ENCODE peak calls at places on chromosomes 11 and 22, in five cellular contexts. W is fibroblast of mammary gland, O is GM23338, V is fibroblast of lung, R is adrenal gland. L is an unnamed sample.

GRCh38 chr11:80103149-80103859 is 662.5 kb upstream of the TENM4 start:
- DNase-seq in V (peak), W (peak), R (no peak), O (no peak), L (no peak)

GRCh38 chr11:15918212-15918611 is 438.1 kb downstream of the SOX6 start:
- DNase-seq in W (no peak), R (no peak), O (no peak), V (no peak), L (no peak)

GRCh38 chr11:130144129-130144528 is 15.5 kb upstream of the ST14 start:
- DNase-seq in R (no peak), O (no peak), V (no peak), W (no peak), L (no peak)

GRCh38 chr11:59187587-59187986 is 15.7 kb downstream of the DTX4 start:
- DNase-seq in W (peak), O (no peak), V (no peak), R (peak), L (peak)

GRCh38 chr22:30286813-30287625 is 2.3 kb downstream of the CASTOR1 start:
- DNase-seq in O (peak), R (peak), V (peak), W (peak), L (peak)

GRCh38 chr11:13644997-13645667 is 23.3 kb upstream of the FAR1 start:
- DNase-seq in W (no peak), V (peak), R (no peak), O (no peak), L (peak)

GRCh38 chr11:73404048-73404447 is 27.8 kb downstream of the RELT start:
- DNase-seq in R (peak), O (peak), W (peak), V (no peak), L (peak)

GRCh38 chr11:72962084-72962483 is 147.9 kb downstream of the ATG16L2 start:
- DNase-seq in W (peak), R (no peak), V (peak), O (no peak), L (no peak)

GRCh38 chr11:47215366-47215925 is 672 bp downstream of the DDB2 start:
- DNase-seq in O (no peak), R (no peak), W (no peak), V (no peak), L (no peak)

GRCh38 chr11:7300281-7300680 is 48.6 kb downstream of the SYT9 start:
- DNase-seq in R (no peak), W (no peak), V (no peak), O (no peak), L (no peak)

GRCh38 chr11:75428301-75428724 is 4.7 kb downstream of the KLHL35 start:
- DNase-seq in V (peak), R (peak), W (peak), O (peak), L (peak)

GRCh38 chr22:42937164-42937854 is 77.6 kb downstream of the PACSIN2 start:
- DNase-seq in V (peak), O (no peak), R (peak), W (peak), L (peak)

GRCh38 chr11:44589301-44589700 is 23.8 kb downstream of the CD82 start:
- DNase-seq in V (peak), R (no peak), O (no peak), W (peak), L (no peak)

GRCh38 chr11:106391771-106392412 is 314.4 kb downstream of the AASDHPPT start:
- DNase-seq in O (no peak), V (peak), R (no peak), W (peak), L (no peak)

GRCh38 chr11:65663634-65664200 is 1.0 kb upstream of the RELA start:
- DNase-seq in R (peak), V (peak), O (peak), W (peak), L (no peak)

GRCh38 chr22:24430431-24431308 is 3.3 kb downstream of the ADORA2A start:
- DNase-seq in O (no peak), R (no peak), V (no peak), W (no peak), L (no peak)

GRCh38 chr11:72079776-72080325 is 491 bp downstream of the NUMA1 start:
- DNase-seq in O (peak), V (no peak), R (no peak), W (no peak), L (peak)

GRCh38 chr11:67337257-67337656 is 16.1 kb downstream of the POLD4 start:
- DNase-seq in O (no peak), R (no peak), W (no peak), V (no peak), L (no peak)

GRCh38 chr11:116598556-116598955 is 174.2 kb downstream of the BUD13 start:
- DNase-seq in O (no peak), W (no peak), V (no peak), R (no peak), L (no peak)

GRCh38 chr11:126345759-126346585 is 9.5 kb upstream of the ST3GAL4 start:
- DNase-seq in W (peak), V (peak), O (no peak), R (peak), L (peak)

GRCh38 chr22:40244586-40244985 is 66.9 kb downstream of the TNRC6B start:
- DNase-seq in O (no peak), V (no peak), R (no peak), W (no peak), L (no peak)

GRCh38 chr11:17983569-17983968 is 29.3 kb downstream of the SERGEF start:
- DNase-seq in R (no peak), W (no peak), O (no peak), V (no peak), L (no peak)

GRCh38 chr11:68933605-68934320 is 30.1 kb downstream of the IGHMBP2 start:
- DNase-seq in O (no peak), W (no peak), R (no peak), V (no peak), L (no peak)

GRCh38 chr22:46622081-46622521 is 1.9 kb downstream of the GRAMD4 start:
- DNase-seq in O (no peak), W (no peak), R (peak), V (no peak), L (no peak)

GRCh38 chr11:44747836-44748235 is 21.1 kb downstream of the TSPAN18 start:
- DNase-seq in R (no peak), O (no peak), V (no peak), W (no peak), L (no peak)

GRCh38 chr11:126114486-126115252 is 52.0 kb upstream of the CDON start:
- DNase-seq in R (no peak), V (no peak), W (no peak), O (no peak), L (no peak)

GRCh38 chr22:38230108-38230825 is 28.5 kb downstream of the MAFF start:
- DNase-seq in R (peak), W (peak), O (peak), V (no peak), L (peak)

GRCh38 chr11:131186629-131187075 is 183.8 kb upstream of the NTM start:
- DNase-seq in R (no peak), O (peak), W (no peak), V (no peak), L (no peak)

GRCh38 chr11:3153291-3153861 is 11.7 kb downstream of the OSBPL5 start:
- DNase-seq in W (peak), O (no peak), R (peak), V (peak), L (peak)

GRCh38 chr22:41596776-41597634 is 7.4 kb upstream of the PMM1 start:
- DNase-seq in V (peak), R (peak), W (peak), O (peak), L (peak)

GRCh38 chr11:128116447-128117240 is 470.7 kb downstream of the ETS1 start:
- DNase-seq in R (no peak), V (no peak), W (peak), O (no peak), L (no peak)

GRCh38 chr11:10305262-10305963 is 540 bp downstream of the ADM start:
- DNase-seq in V (peak), R (peak), W (no peak), O (peak), L (peak)

GRCh38 chr11:11977206-11977938 is 31.1 kb downstream of the DKK3 start:
- DNase-seq in V (peak), W (peak), O (peak), R (peak), L (peak)

GRCh38 chr11:43987384-43988039 is 45.1 kb downstream of the C11orf96 start:
- DNase-seq in R (peak), V (peak), O (no peak), W (peak), L (peak)

GRCh38 chr22:42997577-42997976 is 17.4 kb downstream of the PACSIN2 start:
- DNase-seq in O (no peak), R (no peak), V (no peak), W (peak), L (no peak)

GRCh38 chr11:19079643-19080440 is 19.3 kb upstream of the MRGPRX2 start:
- DNase-seq in V (peak), R (peak), O (no peak), W (peak), L (peak)

DNA sequence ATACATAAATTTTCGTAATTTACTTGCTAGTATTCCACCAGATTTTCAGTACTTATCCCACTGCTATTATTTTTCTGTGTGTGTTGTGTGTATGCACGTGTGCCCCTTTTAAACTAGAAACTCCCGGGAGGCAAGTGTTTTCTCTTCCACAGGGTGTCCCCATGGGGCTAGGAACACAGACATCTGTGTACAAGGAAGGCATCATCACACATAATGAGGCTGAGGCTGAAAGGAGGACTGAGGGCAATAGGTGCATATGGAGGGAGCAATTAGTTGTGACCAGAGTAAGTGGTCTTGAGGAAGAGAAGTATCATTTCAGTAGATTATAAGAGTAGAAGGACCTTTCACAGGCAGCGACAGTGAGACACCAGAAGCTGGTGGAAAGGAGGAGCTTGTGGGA is 2.1 kb upstream of the DPAGT1 start:
- DNase-seq in W (no peak), R (no peak), V (no peak), O (no peak), L (no peak)
- TF ChIP-seq CTCF in W (no peak), R (no peak), V (no peak), O (peak), L (no peak)

GRCh38 chr11:63952570-63952969 is 13.8 kb downstream of the NAA40 start:
- DNase-seq in O (no peak), W (no peak), V (no peak), R (no peak), L (no peak)
- H3K4me3 ChIP-seq in O (no peak), W (no peak), V (no peak), R (no peak), L (no peak)

GRCh38 chr11:22177186-22177585 is 15.7 kb upstream of the ANO5 start:
- DNase-seq in V (no peak), R (no peak), W (no peak), O (peak), L (no peak)
- TF ChIP-seq CTCF in V (no peak), R (no peak), W (no peak), O (peak), L (no peak)

DNA sequence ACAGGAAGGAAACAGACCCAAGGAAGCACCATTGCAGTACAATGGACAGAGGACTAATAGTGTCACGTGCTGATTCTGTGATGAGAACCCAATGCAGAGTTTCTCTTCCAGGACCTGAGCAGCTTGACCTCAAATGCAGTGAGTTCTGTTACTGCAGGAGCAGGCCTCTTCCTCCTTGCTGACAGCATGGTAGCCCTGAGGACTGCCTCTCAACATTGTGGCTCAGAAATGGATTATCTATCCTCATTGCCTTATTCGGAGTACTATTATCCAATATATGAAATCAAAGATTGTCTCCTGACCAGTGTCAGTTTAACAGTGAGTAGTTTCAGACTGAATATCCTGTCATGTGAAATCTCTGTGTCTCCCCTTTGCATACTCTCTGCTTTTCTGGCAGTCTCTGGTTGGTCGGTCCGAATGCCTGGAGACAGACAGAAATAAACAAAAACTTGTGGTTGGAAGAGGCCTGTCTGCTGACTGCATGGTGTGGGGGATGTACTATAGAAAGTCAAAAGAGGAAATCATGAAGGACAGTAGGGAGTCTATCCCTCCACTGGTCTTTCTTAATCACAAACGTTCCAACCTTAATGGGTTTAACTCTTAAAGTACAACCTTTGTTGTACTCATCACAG is 6.9 kb upstream of the MS4A14 start:
- DNase-seq in R (no peak), W (no peak), O (no peak), V (no peak), L (peak)
- H3K4me3 ChIP-seq in R (no peak), W (no peak), O (no peak), V (no peak), L (no peak)

GRCh38 chr11:118997627-118998387 is at the start of gene CENATAC:
- DNase-seq in V (peak), O (peak), W (peak), R (peak), L (peak)
- TF ChIP-seq CTCF in V (no peak), O (no peak), W (no peak), R (peak), L (peak)